ENCODE peak calls at places on chromosome 10, in four cellular contexts. Q, E, N and A are unnamed samples.

GRCh38 chr10:74929197-74929596 is 102.8 kb downstream of the KAT6B start:
- DNase-seq in N (no peak), E (no peak), Q (no peak), A (no peak)

GRCh38 chr10:130834170-130834569 is 477.4 kb downstream of the TCERG1L start:
- DNase-seq in N (no peak), E (no peak), Q (no peak), A (no peak)

GRCh38 chr10:2460846-2461245 is 606.5 kb upstream of the PFKP start:
- DNase-seq in Q (no peak), N (no peak), E (no peak), A (no peak)

GRCh38 chr10:86970152-86970886 is 2.0 kb downstream of the ADIRF start:
- DNase-seq in N (peak; percentile 55), Q (no peak), E (no peak), A (peak; percentile 85)

GRCh38 chr10:85280014-85280413 is 951.6 kb downstream of the CCSER2 start:
- DNase-seq in N (peak; percentile 73), E (no peak), Q (no peak), A (peak; percentile 52)

GRCh38 chr10:94397549-94398370 is 4.6 kb upstream of the TBC1D12 start:
- DNase-seq in Q (no peak), N (no peak), E (no peak), A (no peak)

GRCh38 chr10:12656518-12657142 is 307.3 kb downstream of the CAMK1D start:
- DNase-seq in E (peak; percentile 5), N (no peak), Q (no peak), A (no peak)

GRCh38 chr10:125415964-125416363 is 255.6 kb upstream of the CTBP2 start:
- DNase-seq in E (no peak), Q (no peak), N (no peak), A (no peak)

GRCh38 chr10:107166378-107166777 is 1.9 kb upstream of the SORCS1 start:
- DNase-seq in Q (no peak), N (no peak), E (no peak), A (no peak)

GRCh38 chr10:122349758-122350355 is 24.7 kb upstream of the PLEKHA1 start:
- DNase-seq in N (no peak), E (no peak), Q (no peak), A (no peak)